ENCODE peak calls at places on chromosomes 16 and 17, in six cellular contexts. G, J, N, K, E and I are unnamed samples.

GRCh38 chr17:63646492-63646815 is 24.2 kb downstream of the MAP3K3 start:
- ATAC-seq in J (no peak), N (no peak), G (peak; percentile 26), E (no peak), K (no peak), I (peak; percentile 34)

GRCh38 chr17:7831233-7831632 is 2.8 kb upstream of the KDM6B start:
- ATAC-seq in G (no peak), K (no peak), N (no peak), J (no peak), E (no peak), I (no peak)

GRCh38 chr17:30975042-30975820 is 4.4 kb downstream of the RNF135 start:
- ATAC-seq in J (no peak), G (no peak), N (no peak), K (peak; percentile 45), E (no peak), I (no peak)

GRCh38 chr17:44887971-44888955 is 11.0 kb downstream of the EFTUD2 start:
- ATAC-seq in G (peak; percentile 46), E (peak; percentile 42), J (peak; percentile 24), N (no peak), K (peak; percentile 89), I (peak; percentile 51)

GRCh38 chr17:71959129-71959528 is 161.7 kb upstream of the SOX9 start:
- ATAC-seq in E (no peak), J (no peak), K (no peak), N (no peak), G (no peak), I (no peak)

GRCh38 chr16:56679813-56680212 is 2.5 kb upstream of the MT1X start:
- ATAC-seq in E (peak; percentile 18), N (no peak), G (no peak), K (no peak), J (peak; percentile 70), I (peak; percentile 81)

GRCh38 chr17:1474402-1475189 is 17.9 kb downstream of the MYO1C start:
- ATAC-seq in K (no peak), G (peak; percentile 7), N (no peak), J (no peak), E (no peak), I (no peak)

GRCh38 chr17:74190807-74191206 is 12.7 kb upstream of the RPL38 start:
- ATAC-seq in N (no peak), J (no peak), G (no peak), K (no peak), E (no peak), I (no peak)

GRCh38 chr16:19330801-19331484 is 45.4 kb downstream of the CLEC19A start:
- ATAC-seq in G (peak; percentile 76), N (no peak), K (no peak), J (no peak), E (no peak), I (no peak)

GRCh38 chr16:79361132-79361751 is 239.3 kb downstream of the MAF start:
- ATAC-seq in N (no peak), K (peak; percentile 45), J (no peak), E (peak; percentile 17), G (no peak), I (peak; percentile 34)

GRCh38 chr17:51559778-51560177 is 299.4 kb downstream of the UTP18 start:
- ATAC-seq in J (no peak), N (no peak), E (no peak), G (no peak), K (no peak), I (no peak)

GRCh38 chr17:27560668-27561067 is 70.3 kb upstream of the LGALS9 start:
- ATAC-seq in E (no peak), K (no peak), G (peak; percentile 63), N (peak; percentile 49), J (no peak), I (no peak)

GRCh38 chr17:38958756-38959155 is 8.4 kb downstream of the FBXO47 start:
- ATAC-seq in N (no peak), E (no peak), G (no peak), J (no peak), K (no peak), I (no peak)

GRCh38 chr16:69253796-69254426 is 57.2 kb upstream of the VPS4A start:
- ATAC-seq in N (no peak), J (no peak), G (no peak), K (peak; percentile 84), E (no peak), I (peak; percentile 50)

GRCh38 chr16:77262971-77263370 is 63.8 kb downstream of the SYCE1L start:
- ATAC-seq in J (no peak), G (no peak), E (no peak), K (no peak), N (no peak), I (no peak)

GRCh38 chr16:49754495-49755290 is 101.2 kb downstream of the ZNF423 start:
- ATAC-seq in N (peak; percentile 51), K (no peak), E (no peak), J (no peak), G (peak; percentile 70), I (no peak)

GRCh38 chr16:56682703-56683397 is 580 bp downstream of the MT1X start:
- ATAC-seq in J (peak; percentile 4), G (peak; percentile 6), K (peak; percentile 0), N (peak; percentile 23), E (peak; percentile 10), I (no peak)

GRCh38 chr16:67249178-67249759 is 490 bp downstream of the SLC9A5 start:
- ATAC-seq in N (no peak), E (no peak), G (no peak), K (no peak), J (no peak), I (no peak)

GRCh38 chr16:47359478-47359877 is 101.4 kb downstream of the ITFG1 start:
- ATAC-seq in K (no peak), G (no peak), N (no peak), J (no peak), E (no peak), I (no peak)

GRCh38 chr16:57614546-57615343 is 13.7 kb upstream of the ADGRG1 start:
- ATAC-seq in G (no peak), E (peak; percentile 76), K (no peak), N (no peak), J (peak; percentile 57), I (peak; percentile 66)

GRCh38 chr16:1012135-1012534 is 30.6 kb downstream of the SOX8 start:
- ATAC-seq in E (no peak), N (no peak), K (no peak), G (no peak), J (no peak), I (no peak)

GRCh38 chr17:69130627-69131293 is 10.9 kb downstream of the ABCA6 start:
- ATAC-seq in E (no peak), G (no peak), K (no peak), N (no peak), J (no peak), I (no peak)

GRCh38 chr17:2179615-2180295 is 123.8 kb downstream of the SMG6 start:
- ATAC-seq in N (peak; percentile 77), E (no peak), J (no peak), G (peak; percentile 78), K (no peak), I (no peak)

GRCh38 chr17:74430706-74431567 is 951 bp upstream of the GPRC5C start:
- ATAC-seq in N (peak; percentile 86), G (peak; percentile 77), J (peak; percentile 51), K (peak; percentile 23), E (peak; percentile 36), I (peak; percentile 67)

GRCh38 chr16:77812856-77813523 is 24.6 kb downstream of the VAT1L start:
- ATAC-seq in J (no peak), N (no peak), E (no peak), G (no peak), K (no peak), I (no peak)

GRCh38 chr16:11359370-11359769 is 14.1 kb downstream of the RMI2 start:
- ATAC-seq in N (no peak), E (no peak), K (no peak), J (no peak), G (peak; percentile 13), I (no peak)

GRCh38 chr16:85350973-85351372 is 238.7 kb upstream of the CIBAR2 start:
- ATAC-seq in K (no peak), N (peak; percentile 79), E (no peak), J (no peak), G (peak; percentile 75), I (no peak)

GRCh38 chr17:38572665-38573365 is 32.9 kb downstream of the SRCIN1 start:
- ATAC-seq in J (peak; percentile 61), G (peak; percentile 38), E (peak; percentile 60), K (peak; percentile 71), N (no peak), I (no peak)

GRCh38 chr17:68698761-68699160 is 97.6 kb upstream of the FAM20A start:
- ATAC-seq in K (no peak), N (no peak), E (no peak), J (no peak), G (peak; percentile 53), I (no peak)

GRCh38 chr17:51103451-51103850 is 17.2 kb downstream of the SPAG9 start:
- ATAC-seq in N (no peak), E (no peak), K (no peak), J (no peak), G (peak; percentile 26), I (no peak)

GRCh38 chr16:12311309-12311708 is 334.8 kb downstream of the SNX29 start:
- ATAC-seq in J (no peak), N (peak; percentile 56), E (no peak), G (no peak), K (no peak), I (no peak)

GRCh38 chr16:9103546-9103945 is 12.1 kb downstream of the HAPSTR1 start:
- ATAC-seq in K (no peak), N (no peak), G (no peak), E (no peak), J (no peak), I (no peak)

GRCh38 chr17:4162775-4163498 is 19.9 kb downstream of the CYB5D2 start:
- ATAC-seq in K (no peak), G (peak; percentile 62), J (no peak), N (no peak), E (no peak), I (no peak)

GRCh38 chr17:78709119-78709681 is 72.9 kb downstream of the CYTH1 start:
- ATAC-seq in J (peak; percentile 67), K (peak; percentile 28), N (peak; percentile 65), G (peak; percentile 79), E (peak; percentile 74), I (peak; percentile 80)

GRCh38 chr17:81428121-81428515 is 32.9 kb downstream of the BAHCC1 start:
- ATAC-seq in E (peak; percentile 32), G (peak; percentile 11), K (peak; percentile 52), J (no peak), N (peak; percentile 16), I (no peak)

GRCh38 chr17:40361925-40362695 is 2.4 kb downstream of the GJD3 start:
- ATAC-seq in E (peak; percentile 9), G (no peak), J (peak; percentile 36), K (no peak), N (no peak), I (peak; percentile 4)